ENCODE peak calls at places on chromosomes 7 and 10, in seven cellular contexts. One of them, this sample, is unnamed.

GRCh38 chr7:23713285-23714235 is 3.5 kb downstream of the STK31 start:
- DNase-seq in H1: no peak
- DNase-seq in trophoblast cell: peak; percentile 63
- DNase-seq in neuronal stem cell: no peak
- DNase-seq in mesenchymal stem cell: peak; percentile 68
- DNase-seq in H9: no peak
- DNase-seq in IMR-90: peak; percentile 90
- DNase-seq in this sample: no peak

GRCh38 chr10:100528885-100529472 is 692 bp downstream of the NDUFB8 start:
- DNase-seq in trophoblast cell: no peak
- DNase-seq in mesenchymal stem cell: peak; percentile 24
- DNase-seq in H1: no peak
- DNase-seq in H9: no peak
- DNase-seq in neuronal stem cell: no peak
- DNase-seq in IMR-90: no peak
- DNase-seq in this sample: peak; percentile 14

GRCh38 chr10:37682617-37683016 is 174.8 kb downstream of the ZNF248 start:
- DNase-seq in neuronal stem cell: no peak
- DNase-seq in IMR-90: no peak
- DNase-seq in H1: no peak
- DNase-seq in H9: no peak
- DNase-seq in trophoblast cell: no peak
- DNase-seq in mesenchymal stem cell: no peak
- DNase-seq in this sample: no peak

GRCh38 chr10:17669185-17669872 is 25.4 kb downstream of the STAM start:
- DNase-seq in mesenchymal stem cell: no peak
- DNase-seq in H9: no peak
- DNase-seq in trophoblast cell: no peak
- DNase-seq in IMR-90: no peak
- DNase-seq in neuronal stem cell: no peak
- DNase-seq in H1: no peak
- DNase-seq in this sample: no peak

GRCh38 chr10:110083884-110084283 is 76.1 kb downstream of the ADD3 start:
- DNase-seq in neuronal stem cell: no peak
- DNase-seq in mesenchymal stem cell: peak; percentile 38
- DNase-seq in H1: no peak
- DNase-seq in IMR-90: peak; percentile 53
- DNase-seq in trophoblast cell: no peak
- DNase-seq in H9: no peak
- DNase-seq in this sample: no peak

GRCh38 chr7:64869912-64870562 is 33.0 kb upstream of the ZNF273 start:
- DNase-seq in neuronal stem cell: no peak
- DNase-seq in IMR-90: no peak
- DNase-seq in H9: peak; percentile 14
- DNase-seq in H1: peak; percentile 20
- DNase-seq in trophoblast cell: no peak
- DNase-seq in mesenchymal stem cell: no peak
- DNase-seq in this sample: no peak

GRCh38 chr7:156731651-156732050 is 91.1 kb downstream of the RNF32 start:
- DNase-seq in mesenchymal stem cell: no peak
- DNase-seq in neuronal stem cell: no peak
- DNase-seq in H1: no peak
- DNase-seq in IMR-90: peak; percentile 68
- DNase-seq in trophoblast cell: peak; percentile 10
- DNase-seq in H9: no peak
- DNase-seq in this sample: no peak

GRCh38 chr7:121153995-121154394 is 165.5 kb downstream of the CPED1 start:
- DNase-seq in H9: no peak
- DNase-seq in H1: no peak
- DNase-seq in mesenchymal stem cell: no peak
- DNase-seq in trophoblast cell: no peak
- DNase-seq in IMR-90: no peak
- DNase-seq in neuronal stem cell: no peak
- DNase-seq in this sample: no peak

GRCh38 chr10:132169766-132170560 is 16.8 kb upstream of the DPYSL4 start:
- DNase-seq in IMR-90: no peak
- DNase-seq in H9: no peak
- DNase-seq in mesenchymal stem cell: no peak
- DNase-seq in neuronal stem cell: no peak
- DNase-seq in trophoblast cell: no peak
- DNase-seq in H1: no peak
- DNase-seq in this sample: no peak

GRCh38 chr7:158350166-158350900 is 237.3 kb downstream of the PTPRN2 start:
- DNase-seq in trophoblast cell: no peak
- DNase-seq in H9: peak; percentile 19
- DNase-seq in mesenchymal stem cell: no peak
- DNase-seq in H1: no peak
- DNase-seq in neuronal stem cell: no peak
- DNase-seq in IMR-90: no peak
- DNase-seq in this sample: no peak

DNA sequence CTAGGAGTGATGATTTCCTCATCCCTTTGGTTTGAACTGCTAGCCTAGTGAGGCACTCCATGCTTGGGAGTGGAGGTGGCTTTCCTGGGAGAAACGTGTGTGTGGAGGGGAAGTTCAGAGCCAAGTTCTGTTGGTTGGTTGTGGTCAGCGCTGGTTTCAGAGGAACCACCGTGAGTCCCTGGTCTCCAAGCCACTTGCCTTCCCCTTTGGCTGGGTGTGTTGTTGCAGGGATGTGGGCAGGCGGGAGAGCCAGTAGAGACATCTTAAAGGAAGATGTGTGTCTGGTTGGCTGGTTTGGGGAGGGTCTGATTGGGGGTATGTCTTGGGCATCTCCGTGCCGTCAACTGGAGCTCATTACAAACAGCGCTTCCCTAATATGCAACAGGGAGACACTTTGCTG is 130.8 kb upstream of the TCF7L2 start:
- DNase-seq in neuronal stem cell: no peak
- DNase-seq in H9: no peak
- DNase-seq in mesenchymal stem cell: no peak
- DNase-seq in H1: no peak
- DNase-seq in IMR-90: no peak
- DNase-seq in trophoblast cell: no peak
- DNase-seq in this sample: no peak
- H3K23ac ChIP-seq in neuronal stem cell: no peak overlapping the region
- H3K23ac ChIP-seq in H9: no peak overlapping the region
- H3K23ac ChIP-seq in mesenchymal stem cell: no peak overlapping the region
- H3K23ac ChIP-seq in H1: no peak overlapping the region
- H3K23ac ChIP-seq in IMR-90: no peak overlapping the region
- H3K23ac ChIP-seq in trophoblast cell: no peak overlapping the region
- H3K23ac ChIP-seq in this sample: no peak overlapping the region

GRCh38 chr10:99329891-99330674 is 927 bp downstream of the CNNM1 start:
- DNase-seq in mesenchymal stem cell: peak; percentile 43
- DNase-seq in H9: peak; percentile 51
- DNase-seq in H1: peak; percentile 71
- DNase-seq in neuronal stem cell: peak; percentile 11
- DNase-seq in trophoblast cell: no peak
- DNase-seq in IMR-90: peak; percentile 4
- DNase-seq in this sample: peak; percentile 39

GRCh38 chr10:99329238-99329890 is at the start of gene CNNM1:
- DNase-seq in trophoblast cell: no peak
- DNase-seq in IMR-90: no peak
- DNase-seq in H1: peak; percentile 74
- DNase-seq in H9: peak; percentile 72
- DNase-seq in neuronal stem cell: peak; percentile 20
- DNase-seq in mesenchymal stem cell: peak; percentile 38
- DNase-seq in this sample: peak; percentile 50

GRCh38 chr10:99330675-99330924 is 1.4 kb downstream of the CNNM1 start:
- DNase-seq in H9: no peak
- DNase-seq in H1: no peak
- DNase-seq in trophoblast cell: no peak
- DNase-seq in neuronal stem cell: no peak
- DNase-seq in IMR-90: no peak
- DNase-seq in mesenchymal stem cell: no peak
- DNase-seq in this sample: no peak

GRCh38 chr10:99331207-99331803 is 2.1 kb downstream of the CNNM1 start:
- DNase-seq in mesenchymal stem cell: peak; percentile 40
- DNase-seq in H1: no peak
- DNase-seq in trophoblast cell: no peak
- DNase-seq in neuronal stem cell: no peak
- DNase-seq in IMR-90: peak; percentile 22
- DNase-seq in H9: no peak
- DNase-seq in this sample: peak; percentile 31

GRCh38 chr10:99328579-99329237 is 448 bp upstream of the CNNM1 start:
- DNase-seq in H9: no peak
- DNase-seq in trophoblast cell: no peak
- DNase-seq in IMR-90: peak; percentile 7
- DNase-seq in mesenchymal stem cell: no peak
- DNase-seq in H1: no peak
- DNase-seq in neuronal stem cell: no peak
- DNase-seq in this sample: peak; percentile 35
- H3K27me3 ChIP-seq in H9: peaks cover 29% of the 10 kb centered on the region
- H3K27me3 ChIP-seq in trophoblast cell: peaks cover 24% of the 10 kb centered on the region
- H3K27me3 ChIP-seq in IMR-90: peaks cover 20% of the 10 kb centered on the region
- H3K27me3 ChIP-seq in mesenchymal stem cell: peaks cover 42% of the 10 kb centered on the region
- H3K27me3 ChIP-seq in H1: peaks cover 30% of the 10 kb centered on the region
- H3K27me3 ChIP-seq in neuronal stem cell: peaks cover 29% of the 10 kb centered on the region
- H3K27me3 ChIP-seq in this sample: peaks cover 28% of the 10 kb centered on the region

DNA sequence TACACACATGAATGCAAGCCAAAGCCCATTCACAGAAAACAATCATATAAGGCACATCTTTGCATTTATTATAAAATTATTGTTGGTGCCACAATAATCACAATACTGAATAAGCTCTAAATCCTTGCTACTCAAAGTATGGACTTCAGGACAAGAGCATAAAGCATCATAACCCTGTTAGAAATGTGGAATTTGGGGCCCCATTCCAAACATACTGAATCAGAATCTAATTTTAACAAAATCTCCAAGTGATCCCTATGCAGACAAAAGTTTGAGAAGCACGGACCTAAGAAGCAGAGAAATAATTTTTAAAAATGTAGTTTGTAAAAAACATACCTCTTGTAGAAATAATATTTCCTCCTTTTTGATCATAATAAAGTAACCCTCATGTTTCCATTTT is 199.2 kb downstream of the IMMP2L start:
- DNase-seq in mesenchymal stem cell: peak; percentile 28
- DNase-seq in neuronal stem cell: no peak
- DNase-seq in H1: no peak
- DNase-seq in trophoblast cell: no peak
- DNase-seq in H9: no peak
- DNase-seq in IMR-90: peak; percentile 56
- DNase-seq in this sample: peak; percentile 4
- H2BK5ac ChIP-seq in mesenchymal stem cell: peak overlapping the region; percentile 44
- H2BK5ac ChIP-seq in neuronal stem cell: no peak overlapping the region
- H2BK5ac ChIP-seq in H1: no peak overlapping the region
- H2BK5ac ChIP-seq in trophoblast cell: no peak overlapping the region
- H2BK5ac ChIP-seq in H9: no peak overlapping the region
- H2BK5ac ChIP-seq in IMR-90: peak overlapping the region; percentile 78
- H2BK5ac ChIP-seq in this sample: no peak overlapping the region

DNA sequence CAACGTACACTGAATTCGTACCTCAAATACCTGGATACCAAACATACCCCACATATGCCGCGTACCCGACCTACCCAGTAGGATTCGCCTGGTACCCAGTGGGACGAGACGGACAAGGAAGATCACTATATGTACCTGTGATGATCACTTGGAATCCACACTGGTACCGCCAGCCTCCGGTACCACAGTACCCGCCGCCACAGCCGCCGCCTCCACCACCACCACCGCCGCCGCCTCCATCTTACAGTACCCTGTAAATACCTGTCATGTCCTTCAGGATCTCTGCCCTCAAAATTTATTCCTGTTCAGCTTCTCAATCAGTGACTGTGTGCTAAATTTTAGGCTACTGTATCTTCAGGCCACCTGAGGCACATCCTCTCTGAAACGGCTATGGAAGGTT is 9.5 kb upstream of the SGCE start:
- DNase-seq in trophoblast cell: no peak
- DNase-seq in neuronal stem cell: no peak
- DNase-seq in H9: no peak
- DNase-seq in IMR-90: no peak
- DNase-seq in H1: no peak
- DNase-seq in mesenchymal stem cell: no peak
- DNase-seq in this sample: no peak
- H3K23ac ChIP-seq in trophoblast cell: no peak overlapping the region
- H3K23ac ChIP-seq in neuronal stem cell: no peak overlapping the region
- H3K23ac ChIP-seq in H9: no peak overlapping the region
- H3K23ac ChIP-seq in IMR-90: no peak overlapping the region
- H3K23ac ChIP-seq in H1: no peak overlapping the region
- H3K23ac ChIP-seq in mesenchymal stem cell: no peak overlapping the region
- H3K23ac ChIP-seq in this sample: no peak overlapping the region

GRCh38 chr10:8051851-8052257 is 2.6 kb upstream of the GATA3 start:
- DNase-seq in neuronal stem cell: peak; percentile 75
- DNase-seq in H9: peak; percentile 78
- DNase-seq in trophoblast cell: peak; percentile 65
- DNase-seq in H1: no peak
- DNase-seq in IMR-90: no peak
- DNase-seq in mesenchymal stem cell: no peak
- DNase-seq in this sample: peak; percentile 96
- H3K27me3 ChIP-seq in neuronal stem cell: peaks cover 93% of the 10 kb centered on the region
- H3K27me3 ChIP-seq in H9: peaks cover 85% of the 10 kb centered on the region
- H3K27me3 ChIP-seq in trophoblast cell: peaks cover 17% of the 10 kb centered on the region
- H3K27me3 ChIP-seq in H1: peaks cover 93% of the 10 kb centered on the region
- H3K27me3 ChIP-seq in IMR-90: peaks cover 92% of the 10 kb centered on the region
- H3K27me3 ChIP-seq in mesenchymal stem cell: peaks cover 92% of the 10 kb centered on the region
- H3K27me3 ChIP-seq in this sample: peaks cover 2% of the 10 kb centered on the region

DNA sequence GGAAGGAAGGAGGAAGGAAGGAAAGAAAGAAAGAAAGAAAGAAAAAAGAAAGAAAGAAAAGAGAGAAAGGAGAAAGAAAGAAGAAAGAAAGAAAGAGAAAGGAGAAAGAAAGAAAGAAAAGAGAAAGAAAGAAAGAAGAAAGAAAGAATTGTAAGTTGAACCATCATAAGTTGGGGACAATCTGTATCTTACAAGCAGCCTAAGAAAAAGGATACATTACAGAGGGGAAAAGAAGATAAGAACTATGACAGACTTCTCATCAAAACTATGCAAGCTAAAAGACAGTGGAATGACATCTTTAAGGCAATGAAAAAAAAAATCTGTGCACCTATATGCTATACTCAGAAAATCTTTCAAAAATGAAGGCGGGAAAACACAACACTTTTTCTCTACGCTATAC is 50.3 kb upstream of the SP4 start:
- DNase-seq in trophoblast cell: no peak
- DNase-seq in neuronal stem cell: no peak
- DNase-seq in mesenchymal stem cell: no peak
- DNase-seq in H1: no peak
- DNase-seq in H9: no peak
- DNase-seq in IMR-90: no peak
- DNase-seq in this sample: peak; percentile 20
- H2BK5ac ChIP-seq in trophoblast cell: no peak overlapping the region
- H2BK5ac ChIP-seq in neuronal stem cell: no peak overlapping the region
- H2BK5ac ChIP-seq in mesenchymal stem cell: no peak overlapping the region
- H2BK5ac ChIP-seq in H1: no peak overlapping the region
- H2BK5ac ChIP-seq in H9: no peak overlapping the region
- H2BK5ac ChIP-seq in IMR-90: no peak overlapping the region
- H2BK5ac ChIP-seq in this sample: no peak overlapping the region

GRCh38 chr7:106623846-106624245 is 37.1 kb downstream of the CCDC71L start:
- DNase-seq in H1: no peak
- DNase-seq in mesenchymal stem cell: peak; percentile 67
- DNase-seq in IMR-90: peak; percentile 92
- DNase-seq in trophoblast cell: peak; percentile 59
- DNase-seq in neuronal stem cell: no peak
- DNase-seq in H9: no peak
- DNase-seq in this sample: no peak
- H3K23ac ChIP-seq in H1: no peak overlapping the region
- H3K23ac ChIP-seq in mesenchymal stem cell: no peak overlapping the region
- H3K23ac ChIP-seq in IMR-90: no peak overlapping the region
- H3K23ac ChIP-seq in trophoblast cell: no peak overlapping the region
- H3K23ac ChIP-seq in neuronal stem cell: no peak overlapping the region
- H3K23ac ChIP-seq in H9: no peak overlapping the region
- H3K23ac ChIP-seq in this sample: no peak overlapping the region